ENCODE peak calls at places on chromosomes 3 and 15, in four cellular contexts. R, X, I and M are unnamed samples.
A peak's percentile ranks its signal among the peaks of the same experiment; 100 is the strongest.

GRCh38 chr3:55296781-55297180 is 190.3 kb downstream of the WNT5A start:
- DNase-seq in I (no peak), R (no peak), X (no peak), M (no peak)

GRCh38 chr15:20340331-20340811 is 201.2 kb downstream of the GOLGA6L6 start:
- DNase-seq in I (no peak), X (no peak), R (peak; percentile 33), M (peak; percentile 34)

GRCh38 chr3:170180107-170180951 is 1.2 kb downstream of the PHC3 start:
- DNase-seq in I (no peak), R (no peak), X (peak; percentile 28), M (no peak)

GRCh38 chr3:143119009-143119914 is at the start of gene CHST2:
- DNase-seq in I (no peak), X (peak; percentile 89), R (peak; percentile 81), M (peak; percentile 94)

GRCh38 chr3:173502983-173503568 is 105.5 kb downstream of the NLGN1 start:
- DNase-seq in X (no peak), R (no peak), I (no peak), M (no peak)

GRCh38 chr15:40567111-40567510 is 2.0 kb upstream of the RPUSD2 start:
- DNase-seq in R (peak; percentile 36), I (no peak), X (peak; percentile 80), M (no peak)

GRCh38 chr15:68770206-68770605 is 50.5 kb downstream of the ANP32A start:
- DNase-seq in X (no peak), I (no peak), R (no peak), M (no peak)

GRCh38 chr3:147191795-147192385 is 214.5 kb downstream of the ZIC4 start:
- DNase-seq in X (peak; percentile 44), R (peak; percentile 46), I (peak; percentile 1), M (peak; percentile 7)

GRCh38 chr15:38251726-38252480 is 733 bp upstream of the SPRED1 start:
- DNase-seq in I (peak; percentile 55), X (peak; percentile 94), R (peak; percentile 92), M (peak; percentile 88)

GRCh38 chr15:47964229-47964628 is 156.6 kb upstream of the SLC24A5 start:
- DNase-seq in I (no peak), X (no peak), R (no peak), M (no peak)

GRCh38 chr3:71310595-71311319 is 272.8 kb downstream of the FOXP1 start:
- DNase-seq in I (no peak), X (no peak), R (no peak), M (peak; percentile 60)

GRCh38 chr3:40337136-40338108 is 27.9 kb downstream of the EIF1B start:
- DNase-seq in R (no peak), I (no peak), X (peak; percentile 61), M (no peak)

GRCh38 chr15:34046471-34047145 is 7.6 kb upstream of the AVEN start:
- DNase-seq in R (no peak), X (no peak), I (no peak), M (no peak)

GRCh38 chr3:82743196-82743595 is 981.8 kb upstream of the GBE1 start:
- DNase-seq in X (no peak), R (no peak), I (no peak), M (no peak)

GRCh38 chr3:31379598-31379997 is 153.1 kb upstream of the STT3B start:
- DNase-seq in I (no peak), X (no peak), R (no peak), M (no peak)

GRCh38 chr3:104908761-104909160 is 457.9 kb upstream of the ALCAM start:
- DNase-seq in X (no peak), I (no peak), R (no peak), M (no peak)

GRCh38 chr15:70818580-70818979 is 35.4 kb downstream of the LARP6 start:
- DNase-seq in R (no peak), X (no peak), I (no peak), M (no peak)

GRCh38 chr3:9915252-9916141 is 1.4 kb upstream of the IL17RC start:
- DNase-seq in I (no peak), R (peak; percentile 68), X (no peak), M (peak; percentile 81)
- TF ChIP-seq USF1 in I (no peak), R (no peak), X (no peak), M (no peak)

GRCh38 chr3:14378415-14378814 is 24.0 kb upstream of the SLC6A6 start:
- DNase-seq in I (no peak), R (no peak), X (peak; percentile 54), M (no peak)

GRCh38 chr3:14379842-14380241 is 22.6 kb upstream of the SLC6A6 start:
- DNase-seq in X (no peak), R (no peak), I (no peak), M (no peak)

GRCh38 chr3:14376348-14377043 is 25.9 kb upstream of the SLC6A6 start:
- DNase-seq in R (no peak), I (no peak), X (no peak), M (no peak)

GRCh38 chr3:14377044-14377837 is 25.2 kb upstream of the SLC6A6 start:
- DNase-seq in R (no peak), I (no peak), X (no peak), M (no peak)

DNA sequence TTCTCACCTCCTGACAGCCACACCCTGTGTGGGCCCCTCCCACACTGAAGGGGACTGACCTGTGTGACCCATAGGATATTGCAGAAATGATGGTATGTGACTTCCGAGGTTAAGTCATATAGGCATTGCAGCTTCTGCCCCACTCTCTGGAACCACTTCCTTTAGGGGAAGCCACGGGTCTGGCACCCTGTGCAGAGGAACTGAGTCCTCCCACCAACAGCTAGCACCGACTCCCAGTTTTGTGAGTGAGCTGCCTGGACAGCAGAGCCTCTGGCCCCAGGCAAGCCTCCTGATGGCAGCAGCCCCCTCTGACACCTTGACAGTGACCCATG is 24.6 kb upstream of the SLC6A6 start:
- DNase-seq in I (peak; percentile 25), R (no peak), X (no peak), M (no peak)
- TF ChIP-seq USF1 in I (no peak), R (no peak), X (no peak), M (no peak)

DNA sequence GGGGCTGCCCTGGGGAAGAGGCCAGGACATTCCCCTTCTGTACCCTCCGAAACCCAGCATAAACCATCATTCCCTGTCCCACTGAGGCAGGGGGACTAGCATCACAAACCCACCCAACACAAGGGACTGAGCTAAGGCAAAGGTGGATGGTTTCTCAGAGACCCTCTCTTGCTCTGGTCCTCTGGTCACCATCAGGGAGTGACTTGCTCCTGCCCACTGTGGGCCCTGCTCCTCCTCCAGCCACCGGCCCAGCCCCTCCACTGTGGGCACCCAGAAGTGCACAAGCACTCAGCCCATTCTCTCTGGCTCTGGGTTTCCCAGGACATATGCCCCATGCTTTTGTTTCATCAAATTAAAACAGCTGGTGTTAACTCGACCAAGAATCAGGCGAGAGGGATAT is 44.9 kb downstream of the PTH1R start:
- DNase-seq in I (no peak), R (no peak), X (no peak), M (no peak)
- TF ChIP-seq USF1 in I (no peak), R (no peak), X (no peak), M (no peak)

GRCh38 chr3:107446706-107447105 is 69.5 kb downstream of the CCDC54 start:
- DNase-seq in X (no peak), R (no peak), I (no peak), M (no peak)

GRCh38 chr3:107452436-107452835 is 70.3 kb upstream of the BBX start:
- DNase-seq in R (no peak), X (no peak), I (no peak), M (no peak)

GRCh38 chr3:107453504-107453903 is 69.3 kb upstream of the BBX start:
- DNase-seq in X (no peak), I (no peak), R (no peak), M (no peak)

GRCh38 chr3:107455621-107456020 is 67.1 kb upstream of the BBX start:
- DNase-seq in X (no peak), I (no peak), R (no peak), M (no peak)

GRCh38 chr3:107450254-107450653 is 72.5 kb upstream of the BBX start:
- DNase-seq in I (no peak), R (no peak), X (no peak), M (no peak)
- TF ChIP-seq USF1 in I (no peak), R (no peak), X (no peak), M (no peak)

GRCh38 chr15:65399997-65400396 is 22.2 kb upstream of the IGDCC3 start:
- DNase-seq in X (no peak), I (no peak), R (no peak), M (no peak)

GRCh38 chr15:65402971-65403370 is 19.8 kb downstream of the IGDCC4 start:
- DNase-seq in I (no peak), X (no peak), R (no peak), M (no peak)

GRCh38 chr15:65401607-65402240 is 21.0 kb downstream of the IGDCC4 start:
- DNase-seq in I (no peak), X (no peak), R (no peak), M (no peak)

GRCh38 chr15:65399001-65399706 is 21.4 kb upstream of the IGDCC3 start:
- DNase-seq in X (no peak), I (no peak), R (no peak), M (no peak)

DNA sequence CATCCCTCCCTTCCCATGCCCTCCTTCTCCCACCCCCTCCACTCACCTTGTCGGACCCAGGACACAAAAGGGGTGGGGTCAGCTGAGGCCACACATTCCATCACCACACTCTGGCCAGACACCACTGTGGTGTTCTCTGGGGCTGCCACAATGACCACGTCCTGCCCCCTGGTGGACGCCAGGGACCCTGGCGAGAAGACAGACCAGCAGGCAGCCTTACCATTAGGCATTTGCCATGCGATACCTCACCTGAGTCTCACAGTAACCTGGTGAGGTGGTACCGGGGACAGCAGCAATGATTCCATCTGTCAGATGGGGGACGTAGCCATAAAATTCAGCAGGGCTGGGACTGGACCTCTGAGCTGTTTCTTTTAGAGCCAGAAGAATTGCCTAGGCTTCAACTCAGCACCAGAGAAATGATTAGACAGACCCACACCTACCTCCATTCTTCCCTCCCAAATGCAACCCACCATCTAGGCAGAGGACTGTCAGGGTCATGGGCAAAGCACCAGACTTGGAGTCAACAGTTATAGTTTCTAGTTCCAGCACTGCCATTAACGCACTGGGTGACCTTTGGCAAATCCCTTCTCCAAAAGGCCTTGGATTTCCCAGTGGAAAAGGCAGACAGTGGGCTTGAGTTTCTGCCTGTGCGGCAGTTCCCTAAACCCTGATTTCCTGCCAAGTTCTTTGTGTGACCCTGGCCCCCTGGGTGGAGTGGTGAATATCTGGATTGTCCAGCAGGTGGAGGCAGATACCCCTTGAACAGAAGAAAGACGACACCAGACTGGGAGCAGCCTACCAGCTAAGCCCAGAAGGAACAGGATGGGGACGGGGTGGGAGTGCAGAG is 21.8 kb downstream of the IGDCC4 start:
- DNase-seq in X (peak; percentile 78), I (no peak), R (peak; percentile 92), M (peak; percentile 91)
- TF ChIP-seq USF1 in X (no peak), I (no peak), R (no peak), M (no peak)

DNA sequence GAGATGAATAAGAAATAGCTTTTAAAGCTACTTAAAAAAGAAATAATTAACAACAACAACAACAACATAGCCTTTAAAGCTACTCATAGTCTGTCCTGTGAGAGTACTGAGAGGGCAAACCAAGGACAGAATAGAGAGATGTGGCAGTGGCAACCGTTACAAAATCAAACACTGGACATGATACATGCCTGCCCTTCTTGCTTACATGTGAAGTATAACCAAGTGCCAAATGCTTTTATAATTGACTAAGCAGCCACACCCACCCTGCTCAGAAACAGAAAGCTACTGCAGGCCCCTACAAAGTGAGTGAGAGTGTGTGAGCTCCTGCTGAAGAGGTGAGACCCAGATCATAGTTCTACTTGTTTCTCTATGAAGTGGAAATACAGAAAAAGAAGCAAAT is 38.4 kb downstream of the NDUFB4 start:
- DNase-seq in I (no peak), X (no peak), R (no peak), M (no peak)
- TF ChIP-seq USF1 in I (no peak), X (no peak), R (no peak), M (no peak)